ENCODE peak calls at places on chromosomes 12 and 14, in four cellular contexts. C, K, Z and A are unnamed samples. For H3K4me1, the result is how much of the 10 kb centered on the place peaks cover.

GRCh38 chr14:32307881-32308582 is 21.1 kb upstream of the AKAP6 start:
- DNase-seq in C (peak), K (no peak), Z (no peak), A (no peak)

GRCh38 chr14:20477211-20477876 is 8.1 kb downstream of the PNP start:
- DNase-seq in K (no peak), C (no peak), Z (no peak), A (no peak)

GRCh38 chr12:40055227-40055579 is 50.7 kb downstream of the SLC2A13 start:
- DNase-seq in K (no peak), C (no peak), Z (no peak), A (no peak)

GRCh38 chr14:103057028-103057371 is 349 bp downstream of the CDC42BPB start:
- DNase-seq in Z (no peak), C (no peak), K (peak), A (no peak)

GRCh38 chr14:78314484-78314883 is 144.3 kb downstream of the NRXN3 start:
- DNase-seq in Z (no peak), C (no peak), K (no peak), A (no peak)

GRCh38 chr12:124980098-124980892 is 8.6 kb downstream of the DHX37 start:
- DNase-seq in Z (no peak), K (no peak), C (no peak), A (no peak)

GRCh38 chr12:49874142-49874897 is 29.4 kb downstream of the FAIM2 start:
- DNase-seq in C (no peak), Z (no peak), K (peak), A (no peak)

GRCh38 chr14:21025374-21026151 is 702 bp upstream of the NDRG2 start:
- DNase-seq in C (peak), K (peak), Z (no peak), A (peak)

GRCh38 chr14:23561259-23561658 is 5.2 kb downstream of the THTPA start:
- DNase-seq in C (no peak), Z (no peak), K (no peak), A (no peak)

GRCh38 chr12:124073636-124074035 is 100.6 kb downstream of the ZNF664 start:
- DNase-seq in Z (no peak), K (no peak), C (no peak), A (no peak)

GRCh38 chr12:495466-495865 is 35.7 kb downstream of the B4GALNT3 start:
- DNase-seq in Z (no peak), K (no peak), C (no peak), A (no peak)

GRCh38 chr12:92002195-92002649 is 143.4 kb downstream of the BTG1 start:
- DNase-seq in Z (no peak), K (no peak), C (no peak), A (no peak)

GRCh38 chr12:130977759-130978127 is 24.0 kb downstream of the ADGRD1 start:
- DNase-seq in K (no peak), C (no peak), Z (no peak), A (no peak)

GRCh38 chr14:88106377-88106776 is 101.4 kb downstream of the GPR65 start:
- DNase-seq in Z (no peak), C (no peak), K (no peak), A (no peak)

GRCh38 chr12:108117163-108117849 is 11.8 kb upstream of the WSCD2 start:
- DNase-seq in Z (no peak), C (no peak), K (no peak), A (no peak)

GRCh38 chr14:77302926-77303325 is 17.8 kb downstream of the POMT2 start:
- DNase-seq in C (no peak), K (no peak), Z (no peak), A (no peak)

GRCh38 chr14:61146896-61147295 is 134.2 kb downstream of the TMEM30B start:
- DNase-seq in K (no peak), C (no peak), Z (no peak), A (no peak)

GRCh38 chr12:123533672-123534643 is at the start of gene RILPL1:
- DNase-seq in C (peak), K (peak), Z (no peak), A (peak)

GRCh38 chr12:52307836-52308806 is 13.1 kb downstream of the KRT83 start:
- DNase-seq in C (peak), K (peak), Z (no peak), A (no peak)

GRCh38 chr14:61466249-61466904 is 145.0 kb downstream of the PRKCH start:
- DNase-seq in Z (no peak), C (peak), K (no peak), A (no peak)

GRCh38 chr12:4417471-4417870 is 28.1 kb downstream of the FGF6 start:
- DNase-seq in C (no peak), K (no peak), Z (no peak), A (peak)

GRCh38 chr14:71290960-71291466 is 383.8 kb downstream of the PCNX1 start:
- DNase-seq in Z (peak), C (peak), K (no peak), A (no peak)

GRCh38 chr12:56487448-56488040 is 417 bp downstream of the GLS2 start:
- DNase-seq in Z (no peak), C (peak), K (no peak), A (peak)

GRCh38 chr12:98464155-98464554 is 51.2 kb upstream of the TMPO start:
- DNase-seq in C (no peak), K (no peak), Z (no peak), A (no peak)

GRCh38 chr12:100251917-100252316 is 15.0 kb downstream of the DEPDC4 start:
- DNase-seq in Z (no peak), K (no peak), C (no peak), A (no peak)

GRCh38 chr12:69501154-69501895 is 31.1 kb downstream of the FRS2 start:
- DNase-seq in C (no peak), Z (no peak), K (no peak), A (no peak)

DNA sequence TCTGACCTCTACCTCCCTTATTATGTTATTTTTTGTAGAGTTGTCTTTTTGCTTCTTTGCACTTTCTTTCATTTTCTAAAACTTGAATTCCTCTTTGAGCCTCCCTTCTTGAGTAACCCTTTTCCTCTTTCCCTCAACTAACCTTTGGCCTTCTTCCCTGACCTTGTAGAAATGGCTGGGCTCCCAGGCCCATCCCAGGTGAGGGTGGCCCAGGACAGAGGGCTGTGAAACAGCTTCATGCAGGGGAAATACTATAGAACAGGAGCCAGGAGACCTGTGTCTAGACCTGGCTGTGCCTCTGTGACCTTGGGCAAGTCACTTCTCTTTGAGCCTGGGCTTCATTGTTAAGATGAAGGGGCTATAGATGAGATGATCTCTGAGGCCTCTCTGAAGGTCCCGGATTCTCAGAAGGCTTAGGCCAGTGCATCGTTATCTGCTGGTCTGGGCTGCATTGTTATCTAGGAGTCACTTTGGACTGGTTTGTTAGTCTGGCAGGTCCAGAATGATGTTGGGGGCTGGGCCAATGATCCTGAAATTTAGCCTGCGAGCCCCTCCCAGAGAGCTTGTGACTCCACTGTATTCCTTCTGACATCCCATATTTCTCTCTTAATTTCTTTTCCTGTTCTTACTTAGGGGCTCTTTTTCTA is 2.2 kb downstream of the ATN1 start:
- DNase-seq in C (no peak), K (peak), Z (no peak), A (no peak)
- H3K4me1 ChIP-seq in C (half or more), K (half or more), Z (under half), A (half or more)

GRCh38 chr12:112978163-112979081 is at the start of gene OAS2:
- DNase-seq in Z (peak), C (peak), K (peak), A (no peak)
- TF ChIP-seq POLR2AphosphoS5 in Z (peak), C (peak), K (peak), A (no peak)

DNA sequence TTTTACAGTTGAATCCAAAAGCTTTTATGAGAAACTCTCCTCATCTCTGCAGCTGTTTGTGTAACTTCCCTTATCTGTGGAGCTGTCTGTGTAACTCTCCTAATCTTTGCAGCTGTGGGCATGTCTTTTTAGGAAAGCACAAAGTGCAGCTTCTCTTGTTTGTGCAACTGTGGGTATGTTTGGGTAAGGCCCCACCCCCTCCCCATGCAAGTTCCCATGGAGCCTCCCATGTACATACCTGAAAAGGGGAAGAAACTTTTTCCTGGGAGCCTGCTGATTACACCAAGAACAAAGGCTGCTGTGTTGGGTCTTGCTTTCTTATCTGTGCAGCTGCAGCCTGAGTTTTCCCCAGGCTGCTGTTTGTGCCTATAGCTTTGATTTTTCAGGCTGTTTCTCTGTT is 42.7 kb upstream of the CDKN3 start:
- DNase-seq in C (no peak), K (no peak), Z (no peak), A (no peak)
- TF ChIP-seq POLR2A in C (no peak), K (no peak), Z (no peak), A (no peak)

GRCh38 chr12:47902131-47902639 is 2.6 kb downstream of the VDR start:
- DNase-seq in C (no peak), Z (no peak), K (no peak), A (no peak)

GRCh38 chr12:47903927-47904646 is 707 bp downstream of the VDR start:
- DNase-seq in C (peak), Z (no peak), K (peak), A (no peak)

GRCh38 chr12:47905313-47905730 is 528 bp upstream of the VDR start:
- DNase-seq in K (peak), C (peak), Z (no peak), A (no peak)

GRCh38 chr12:47903151-47903611 is 1.6 kb downstream of the VDR start:
- DNase-seq in K (no peak), C (peak), Z (no peak), A (no peak)

GRCh38 chr12:47904647-47905312 is at the start of gene VDR:
- DNase-seq in K (peak), Z (no peak), C (peak), A (peak)
- H3K4me1 ChIP-seq in K (half or more), Z (under half), C (half or more), A (half or more)

GRCh38 chr14:24954697-24955037 is 95.3 kb downstream of the STXBP6 start:
- DNase-seq in K (no peak), C (no peak), Z (no peak), A (no peak)

GRCh38 chr14:24958271-24958670 is 91.7 kb downstream of the STXBP6 start:
- DNase-seq in C (no peak), Z (no peak), K (no peak), A (no peak)

GRCh38 chr14:24954037-24954696 is 95.8 kb downstream of the STXBP6 start:
- DNase-seq in K (no peak), C (no peak), Z (peak), A (no peak)

GRCh38 chr14:24952851-24953666 is 96.9 kb downstream of the STXBP6 start:
- DNase-seq in C (no peak), Z (no peak), K (no peak), A (no peak)

DNA sequence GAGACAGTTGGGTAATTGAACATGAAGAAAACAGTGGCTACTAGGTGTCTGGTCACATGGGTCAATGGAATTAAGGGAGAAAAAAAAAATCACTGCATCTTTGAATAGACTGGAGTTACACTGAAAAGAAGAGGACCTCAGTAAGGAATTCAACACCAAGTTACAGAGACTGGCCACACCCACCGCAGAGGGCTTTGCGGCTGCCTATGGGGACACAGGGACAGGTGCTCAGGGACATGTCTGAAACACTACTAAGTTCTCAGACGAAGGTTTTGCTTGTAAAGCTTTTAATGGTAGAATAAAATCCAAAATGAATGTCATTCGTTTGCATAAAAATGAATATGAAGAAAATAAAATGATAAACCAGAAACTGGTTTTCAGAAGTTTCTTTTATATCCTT is 93.8 kb downstream of the STXBP6 start:
- DNase-seq in Z (no peak), C (no peak), K (no peak), A (no peak)
- TF ChIP-seq POLR2AphosphoS5 in Z (no peak), C (no peak), K (no peak), A (no peak)

DNA sequence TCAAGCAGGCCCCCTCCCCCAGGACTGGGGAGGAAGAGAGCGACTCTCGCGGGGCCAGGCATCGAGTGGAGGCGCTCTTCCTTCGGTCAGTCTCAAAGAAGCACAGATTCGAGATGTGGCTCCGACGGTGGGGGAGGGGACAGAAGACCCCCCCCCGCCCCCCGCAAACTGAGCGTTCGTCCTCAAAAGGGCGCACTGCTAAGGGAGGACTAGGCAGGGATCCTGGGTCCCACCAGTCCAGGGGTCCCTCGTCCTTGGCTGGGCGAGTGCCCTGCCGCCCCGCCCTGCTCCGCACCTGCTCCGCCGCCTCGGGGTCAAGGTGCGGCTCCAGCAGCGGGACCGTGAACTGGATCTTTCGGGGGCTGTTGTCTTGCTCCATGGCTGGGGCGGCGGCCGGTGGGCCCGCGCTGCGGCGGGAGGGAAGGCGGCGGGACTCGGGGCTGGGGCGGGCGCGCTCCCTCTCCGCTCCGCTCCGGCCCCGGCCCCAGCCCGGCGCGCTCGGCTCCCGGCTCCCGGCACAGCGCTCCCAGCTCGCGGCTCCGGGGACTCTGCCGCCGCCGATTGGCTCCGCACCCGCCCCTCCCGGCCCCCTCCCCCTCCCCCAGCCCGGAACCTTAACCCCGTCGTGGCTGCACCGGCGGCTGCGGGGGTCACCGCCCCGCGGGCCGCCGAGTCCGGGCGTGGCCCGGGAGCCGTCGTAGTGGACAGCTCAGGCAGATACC is at the start of gene PPP1R1A:
- DNase-seq in C (peak), K (no peak), Z (no peak), A (no peak)
- TF ChIP-seq POLR2A in C (no peak), K (no peak), Z (no peak), A (no peak)